ENCODE peak calls at places on chromosomes 13 and 19, in four cellular contexts. One of them, this sample, is unnamed.

GRCh38 chr19:42397315-42398166 is 7.4 kb upstream of the CNFN start:
- DNase-seq in H1: no peak
- DNase-seq in A549: peak; percentile 62
- DNase-seq in K562: no peak
- DNase-seq in this sample: no peak

GRCh38 chr13:55199132-55199531 is 1941.6 kb upstream of the PRR20A start:
- DNase-seq in H1: no peak
- DNase-seq in A549: no peak
- DNase-seq in K562: no peak
- DNase-seq in this sample: peak; percentile 0

GRCh38 chr13:100852146-100852545 is 177.6 kb upstream of the TMTC4 start:
- DNase-seq in H1: no peak
- DNase-seq in A549: no peak
- DNase-seq in K562: no peak
- DNase-seq in this sample: no peak

GRCh38 chr19:46631481-46631880 is 4.5 kb downstream of the GNG8 start:
- DNase-seq in H1: no peak
- DNase-seq in A549: no peak
- DNase-seq in K562: no peak
- DNase-seq in this sample: no peak

GRCh38 chr13:89267734-89268133 is 1596.6 kb downstream of the SLITRK5 start:
- DNase-seq in H1: no peak
- DNase-seq in A549: no peak
- DNase-seq in K562: no peak
- DNase-seq in this sample: no peak

GRCh38 chr19:10568444-10568825 is 344 bp downstream of the CDKN2D start:
- DNase-seq in H1: no peak
- DNase-seq in A549: no peak
- DNase-seq in K562: no peak
- DNase-seq in this sample: no peak

GRCh38 chr19:8475005-8475404 is 27.4 kb downstream of the PRAM1 start:
- DNase-seq in H1: no peak
- DNase-seq in A549: no peak
- DNase-seq in K562: no peak
- DNase-seq in this sample: no peak

GRCh38 chr13:84137292-84137691 is 255.0 kb upstream of the SLITRK1 start:
- DNase-seq in H1: no peak
- DNase-seq in A549: no peak
- DNase-seq in K562: no peak
- DNase-seq in this sample: no peak

GRCh38 chr13:95463516-95463915 is 89.0 kb upstream of the CLDN10 start:
- DNase-seq in H1: no peak
- DNase-seq in A549: no peak
- DNase-seq in K562: no peak
- DNase-seq in this sample: no peak

GRCh38 chr19:37763488-37763887 is 15.9 kb downstream of the ZNF573 start:
- DNase-seq in H1: no peak
- DNase-seq in A549: no peak
- DNase-seq in K562: no peak
- DNase-seq in this sample: no peak

GRCh38 chr19:49546825-49547565 is 19.2 kb downstream of the RCN3 start:
- DNase-seq in H1: peak; percentile 47
- DNase-seq in A549: peak; percentile 91
- DNase-seq in K562: peak; percentile 76
- DNase-seq in this sample: peak; percentile 85

GRCh38 chr13:99542788-99543406 is 41.6 kb downstream of the TM9SF2 start:
- DNase-seq in H1: no peak
- DNase-seq in A549: no peak
- DNase-seq in K562: no peak
- DNase-seq in this sample: no peak

GRCh38 chr13:20301391-20302071 is 69.4 kb upstream of the GJB6 start:
- DNase-seq in H1: no peak
- DNase-seq in A549: no peak
- DNase-seq in K562: no peak
- DNase-seq in this sample: no peak

GRCh38 chr13:81714513-81714912 is 1373.6 kb upstream of the SPRY2 start:
- DNase-seq in H1: no peak
- DNase-seq in A549: no peak
- DNase-seq in K562: no peak
- DNase-seq in this sample: no peak

GRCh38 chr19:51921949-51922348 is 5.3 kb upstream of the ZNF613 start:
- DNase-seq in H1: no peak
- DNase-seq in A549: no peak
- DNase-seq in K562: no peak
- DNase-seq in this sample: no peak

GRCh38 chr13:27830010-27830409 is 37.7 kb downstream of the GSX1 start:
- DNase-seq in H1: no peak
- DNase-seq in A549: peak; percentile 33
- DNase-seq in K562: peak; percentile 78
- DNase-seq in this sample: no peak

DNA sequence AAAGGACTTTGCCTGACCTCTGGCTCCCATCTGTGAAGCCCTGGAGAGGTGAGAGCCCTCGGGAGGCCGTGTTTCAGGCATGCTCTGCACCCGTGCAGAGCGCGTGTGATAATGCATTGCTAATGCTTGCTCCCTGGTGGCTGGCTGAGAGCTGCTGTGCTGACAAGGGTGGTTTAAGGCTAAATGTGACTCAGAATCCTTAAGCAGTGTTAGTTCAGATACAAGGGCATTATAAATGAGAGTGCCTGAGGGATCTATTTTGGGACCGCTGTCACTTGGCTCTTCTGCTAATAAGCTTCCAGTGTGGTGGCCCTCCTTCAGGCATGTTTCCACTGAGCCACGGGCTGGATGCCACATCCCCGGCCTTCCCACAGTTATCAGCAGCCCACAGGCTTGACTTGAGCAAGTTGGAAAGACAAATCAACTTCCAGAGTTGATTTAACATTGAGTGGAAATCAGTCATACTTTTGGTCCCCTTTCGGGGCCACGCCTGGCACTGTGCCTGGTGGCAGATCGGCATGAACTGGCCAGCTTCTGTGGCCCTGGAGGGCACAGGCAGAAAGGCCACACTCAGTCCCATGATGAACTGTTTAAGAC is 17.0 kb downstream of the ALOX5AP start:
- DNase-seq in H1: no peak
- DNase-seq in A549: no peak
- DNase-seq in K562: no peak
- DNase-seq in this sample: no peak
- TF ChIP-seq RNF2 in H1: no peak
- TF ChIP-seq RNF2 in A549: no peak
- TF ChIP-seq RNF2 in K562: no peak
- TF ChIP-seq RNF2 in this sample: no peak

DNA sequence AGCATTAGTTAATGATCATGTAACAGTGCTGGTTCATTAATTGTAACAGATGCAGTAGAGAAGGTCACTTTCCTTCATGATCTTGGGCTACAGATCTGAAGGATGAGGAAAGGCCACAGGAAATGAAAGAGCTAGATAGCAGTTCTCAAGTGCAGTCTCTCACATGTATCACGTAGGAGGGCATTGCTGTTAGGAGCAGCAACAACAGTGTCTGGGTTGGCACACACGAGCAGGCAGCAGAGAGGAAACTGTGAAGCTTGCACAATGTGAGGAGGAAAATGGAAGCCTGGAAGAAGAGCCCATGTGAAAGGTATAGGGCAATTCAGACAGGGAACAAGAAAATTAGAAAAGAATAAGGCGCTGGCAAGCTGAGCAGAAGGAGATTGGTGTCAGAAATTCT is 1741.5 kb downstream of the PCDH9 start:
- DNase-seq in H1: no peak
- DNase-seq in A549: no peak
- DNase-seq in K562: no peak
- DNase-seq in this sample: no peak
- TF ChIP-seq RNF2 in H1: no peak
- TF ChIP-seq RNF2 in A549: no peak
- TF ChIP-seq RNF2 in K562: no peak
- TF ChIP-seq RNF2 in this sample: no peak

GRCh38 chr19:3970808-3971598 is at the start of gene DAPK3:
- DNase-seq in H1: peak; percentile 97
- DNase-seq in A549: peak; percentile 75
- DNase-seq in K562: peak; percentile 96
- DNase-seq in this sample: peak; percentile 95

GRCh38 chr19:3969435-3970312 is 1.2 kb downstream of the DAPK3 start:
- DNase-seq in H1: no peak
- DNase-seq in A549: peak; percentile 46
- DNase-seq in K562: no peak
- DNase-seq in this sample: peak; percentile 54

GRCh38 chr19:3966051-3967017 is 4.6 kb downstream of the DAPK3 start:
- DNase-seq in H1: no peak
- DNase-seq in A549: no peak
- DNase-seq in K562: no peak
- DNase-seq in this sample: no peak

GRCh38 chr19:3970313-3970807 is 539 bp downstream of the DAPK3 start:
- DNase-seq in H1: no peak
- DNase-seq in A549: no peak
- DNase-seq in K562: no peak
- DNase-seq in this sample: no peak

GRCh38 chr19:3968556-3969434 is 2.1 kb downstream of the DAPK3 start:
- DNase-seq in H1: peak; percentile 97
- DNase-seq in A549: peak; percentile 81
- DNase-seq in K562: peak; percentile 50
- DNase-seq in this sample: peak; percentile 98
- TF ChIP-seq RNF2 in H1: no peak
- TF ChIP-seq RNF2 in A549: no peak
- TF ChIP-seq RNF2 in K562: no peak
- TF ChIP-seq RNF2 in this sample: no peak

GRCh38 chr13:67857581-67858310 is 627.6 kb upstream of the PCDH9 start:
- DNase-seq in H1: no peak
- DNase-seq in A549: no peak
- DNase-seq in K562: no peak
- DNase-seq in this sample: no peak
- TF ChIP-seq RNF2 in H1: no peak
- TF ChIP-seq RNF2 in A549: no peak
- TF ChIP-seq RNF2 in K562: no peak
- TF ChIP-seq RNF2 in this sample: no peak

GRCh38 chr19:5547881-5548280 is 19.9 kb downstream of the TINCR start:
- DNase-seq in H1: no peak
- DNase-seq in A549: peak; percentile 47
- DNase-seq in K562: peak; percentile 46
- DNase-seq in this sample: peak; percentile 38
- TF ChIP-seq RNF2 in H1: no peak
- TF ChIP-seq RNF2 in A549: no peak
- TF ChIP-seq RNF2 in K562: no peak
- TF ChIP-seq RNF2 in this sample: no peak

DNA sequence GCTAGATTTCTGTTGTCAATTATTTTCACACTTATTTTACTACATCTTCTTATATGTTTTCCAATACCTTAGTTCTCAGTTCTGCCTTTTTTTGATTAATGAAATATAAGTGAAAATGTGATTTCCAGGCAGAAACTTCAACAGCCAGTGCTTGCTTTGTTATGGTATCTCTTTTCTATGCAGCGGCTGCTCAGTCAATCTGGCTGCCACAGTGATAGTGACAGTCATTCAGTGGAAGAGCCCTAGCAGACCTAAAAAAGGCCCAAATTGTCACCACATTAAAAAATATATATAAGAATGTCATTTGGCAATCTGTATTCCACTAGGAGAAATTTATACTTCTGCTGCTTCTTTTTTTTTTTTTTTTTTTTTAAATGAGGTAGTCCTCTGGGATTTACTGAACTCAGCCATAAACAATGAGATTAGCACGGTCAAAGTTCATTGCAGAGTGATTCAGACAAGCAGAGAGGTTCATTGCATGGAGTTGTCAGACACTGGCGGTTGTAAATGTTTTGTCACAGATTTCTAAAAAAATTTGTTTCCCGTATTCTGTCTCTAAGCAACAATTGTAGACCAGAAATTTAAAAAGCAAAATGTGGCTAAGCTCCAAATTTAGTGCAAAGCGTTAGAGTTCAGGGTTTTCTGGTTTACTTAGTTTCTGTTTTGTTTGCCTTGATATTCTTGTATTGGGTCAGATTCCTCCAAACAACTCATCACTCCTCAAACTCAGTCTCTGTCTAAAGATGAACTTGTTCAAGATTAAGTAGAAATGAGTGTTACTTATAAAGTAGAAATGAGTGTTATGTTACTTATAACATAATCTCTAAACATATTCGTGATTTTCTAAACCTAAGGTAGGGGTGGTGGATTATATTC is 94.7 kb upstream of the PRR20A start:
- DNase-seq in H1: no peak
- DNase-seq in A549: no peak
- DNase-seq in K562: no peak
- DNase-seq in this sample: no peak
- TF ChIP-seq RNF2 in H1: no peak
- TF ChIP-seq RNF2 in A549: no peak
- TF ChIP-seq RNF2 in K562: no peak
- TF ChIP-seq RNF2 in this sample: no peak